ENCODE peak calls at places on chromosomes 13 and 19, in four cellular contexts. V is psoas muscle; H is Peyer's patch; F is CD8-positive, alpha-beta T cell. C is an unnamed sample.

GRCh38 chr13:80048802-80049201 is 292.1 kb downstream of the SPRY2 start:
- DNase-seq in V (peak), H (peak), F (peak), C (peak)

GRCh38 chr13:94433055-94433947 is 46.2 kb downstream of the DCT start:
- DNase-seq in V (peak), H (no peak), F (no peak), C (no peak)

GRCh38 chr19:35911790-35912189 is 3.7 kb upstream of the TYROBP start:
- DNase-seq in V (no peak), H (no peak), F (no peak), C (no peak)

GRCh38 chr13:110950819-110951570 is 36.1 kb upstream of the ANKRD10 start:
- DNase-seq in V (no peak), H (no peak), F (no peak), C (no peak)

GRCh38 chr19:13149628-13150186 is 468 bp downstream of the STX10 start:
- DNase-seq in V (peak), H (peak), F (peak), C (peak)

GRCh38 chr13:99418663-99419140 is 82.6 kb upstream of the TM9SF2 start:
- DNase-seq in V (peak), H (no peak), F (no peak), C (no peak)

GRCh38 chr13:98315466-98315865 is 138.4 kb upstream of the RNF113B start:
- DNase-seq in V (no peak), H (no peak), F (no peak), C (no peak)

GRCh38 chr19:41563847-41564514 is 12.0 kb upstream of the CEACAM21 start:
- DNase-seq in V (no peak), H (no peak), F (peak), C (no peak)

GRCh38 chr13:85261757-85262346 is 537.4 kb downstream of the SLITRK6 start:
- DNase-seq in V (no peak), H (no peak), F (no peak), C (no peak)

GRCh38 chr19:1236566-1236965 is 1.2 kb downstream of the CBARP start:
- DNase-seq in V (no peak), H (no peak), F (no peak), C (no peak)

GRCh38 chr19:18453269-18454024 is 15.5 kb upstream of the ISYNA1 start:
- DNase-seq in V (no peak), H (no peak), F (no peak), C (no peak)
- H3K27ac ChIP-seq in V (no peak), H (no peak), F (no peak), C (no peak)

DNA sequence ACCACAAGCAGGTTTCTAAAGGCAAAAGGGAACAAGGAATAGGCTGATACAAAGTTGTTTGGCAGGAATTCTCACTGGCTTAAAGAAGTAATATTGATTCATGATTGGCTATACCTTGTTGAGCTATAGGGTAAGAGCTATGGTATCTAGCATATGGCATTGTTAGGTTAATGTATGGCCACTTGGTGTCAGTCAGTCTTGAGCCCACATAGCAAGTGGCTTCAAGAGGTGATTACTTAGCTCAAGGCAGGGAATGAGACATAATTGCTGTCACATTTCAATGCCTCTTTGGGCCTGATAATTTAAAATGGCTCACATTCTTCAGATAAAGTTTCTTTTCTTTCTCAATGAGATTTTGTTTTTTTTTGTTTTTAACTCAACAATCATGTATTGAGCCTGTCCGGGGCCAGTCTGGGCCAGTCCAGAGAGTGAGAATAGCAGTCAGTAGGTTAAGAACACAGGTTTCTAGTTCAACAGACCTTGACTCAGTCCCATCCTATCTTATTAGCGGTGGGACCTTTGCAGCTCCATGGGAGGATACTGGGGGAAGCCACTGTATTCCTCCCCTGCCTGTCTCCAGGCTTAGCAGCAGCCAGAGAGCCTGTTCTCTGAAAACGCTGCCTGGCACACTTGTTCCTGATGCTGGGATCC is 45.8 kb upstream of the RCBTB2 start:
- DNase-seq in V (no peak), H (no peak), F (no peak), C (no peak)
- H3K27ac ChIP-seq in V (no peak), H (no peak), F (no peak), C (no peak)

DNA sequence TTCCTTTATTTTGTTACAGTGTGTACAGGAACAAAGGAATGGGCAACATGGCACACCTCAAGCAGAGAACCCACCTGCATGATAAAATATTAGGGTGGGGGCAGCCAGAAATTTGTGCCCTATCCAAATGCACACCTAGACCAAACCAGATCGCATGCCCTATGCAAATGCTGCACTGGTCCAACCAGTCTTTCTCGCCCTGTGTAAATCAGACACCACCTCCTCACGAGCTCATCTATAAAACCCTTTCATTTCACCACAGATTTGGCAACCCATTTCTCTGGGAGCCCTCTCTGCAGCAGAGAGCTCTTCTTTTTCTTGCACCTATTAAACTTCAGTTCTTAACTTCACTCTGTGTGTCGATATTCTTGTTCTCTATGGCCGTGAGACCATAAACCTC is 1559.2 kb downstream of the SLITRK1 start:
- DNase-seq in V (no peak), H (no peak), F (no peak), C (no peak)
- H3K27ac ChIP-seq in V (no peak), H (no peak), F (no peak), C (no peak)

GRCh38 chr13:52926971-52927370 is 78.5 kb upstream of the PCDH8 start:
- DNase-seq in V (no peak), H (no peak), F (no peak), C (no peak)
- H3K27ac ChIP-seq in V (no peak), H (no peak), F (no peak), C (no peak)

GRCh38 chr13:109157275-109157674 is 527.9 kb downstream of the MYO16 start:
- DNase-seq in V (no peak), H (no peak), F (no peak), C (no peak)

GRCh38 chr13:109154546-109154945 is 525.1 kb downstream of the MYO16 start:
- DNase-seq in V (no peak), H (no peak), F (no peak), C (no peak)

GRCh38 chr13:109155301-109155761 is 525.9 kb downstream of the MYO16 start:
- DNase-seq in V (no peak), H (no peak), F (no peak), C (no peak)

GRCh38 chr13:109158383-109158782 is 529.0 kb downstream of the MYO16 start:
- DNase-seq in V (no peak), H (no peak), F (no peak), C (no peak)

DNA sequence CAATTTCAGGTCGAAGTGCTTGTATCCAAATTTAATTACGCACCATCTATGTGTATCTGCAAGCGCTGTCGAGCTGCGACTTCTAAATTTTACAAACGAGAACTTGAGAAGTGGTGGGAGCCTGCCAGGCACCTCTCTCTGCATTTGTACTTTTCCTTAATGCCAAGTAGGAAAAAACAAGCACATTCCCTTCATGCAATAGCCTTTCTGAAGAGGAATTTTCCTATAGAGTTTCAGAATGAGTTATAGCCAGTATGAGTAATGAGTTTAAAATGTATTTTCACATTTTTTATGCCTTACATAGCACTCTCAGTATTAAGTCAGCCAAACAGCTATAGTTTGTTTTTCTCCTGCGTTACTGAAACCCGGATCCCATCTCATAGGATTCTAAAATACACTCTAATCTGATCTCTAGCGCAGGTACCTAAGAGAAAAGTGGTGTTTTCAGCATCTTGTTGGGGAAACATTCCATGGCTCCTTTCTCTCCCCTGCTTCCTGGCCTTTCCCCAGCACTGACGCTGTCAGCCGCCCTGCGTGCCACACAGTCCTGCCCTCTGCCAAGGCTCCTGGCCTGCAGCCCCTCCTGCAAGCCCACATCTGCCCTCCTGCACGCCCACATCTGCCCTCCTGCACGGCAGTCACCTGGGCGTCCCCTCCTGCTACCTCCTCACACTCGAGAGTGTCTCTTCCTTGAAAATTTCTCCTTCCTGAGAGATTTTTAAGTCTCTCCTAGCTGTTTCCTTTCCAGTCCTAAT is 526.9 kb downstream of the MYO16 start:
- DNase-seq in V (no peak), H (no peak), F (no peak), C (peak)
- H3K27ac ChIP-seq in V (no peak), H (no peak), F (no peak), C (peak)

DNA sequence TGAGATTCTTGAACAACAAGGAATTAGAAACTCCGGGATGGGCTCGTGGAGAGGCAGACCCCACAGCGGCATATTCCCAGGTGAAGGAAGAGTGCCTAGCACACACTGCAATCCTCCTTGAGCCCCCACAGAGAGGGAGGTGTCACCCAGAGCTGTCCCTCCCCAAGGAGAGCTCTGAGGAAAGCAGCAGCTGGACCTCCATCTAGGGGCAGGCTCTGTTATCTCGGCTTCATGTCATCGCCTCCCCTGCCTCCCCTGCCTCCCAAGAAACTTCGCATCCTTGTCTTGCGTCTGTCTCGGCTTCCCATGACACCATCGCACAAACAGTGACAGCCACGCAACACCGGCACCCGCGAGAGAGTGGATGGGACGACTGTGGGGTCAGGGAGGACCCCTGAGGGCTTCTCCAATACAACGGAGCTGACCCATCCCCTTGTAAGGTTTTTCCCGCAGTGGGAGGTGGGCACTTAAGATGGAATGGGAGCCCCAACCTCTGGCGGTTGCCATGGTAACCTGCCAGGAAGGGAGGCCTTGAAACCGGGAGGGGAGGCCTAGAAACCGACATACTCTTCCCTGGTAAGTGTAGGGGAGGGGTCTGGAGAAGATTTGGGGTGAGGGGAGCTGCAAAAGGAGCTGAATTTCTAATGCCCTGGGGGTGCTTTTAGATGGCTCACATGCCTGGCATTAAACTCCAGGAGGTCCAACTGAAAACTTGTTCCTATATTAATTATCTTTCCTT is 16.4 kb downstream of the TLE2 start:
- DNase-seq in V (no peak), H (no peak), F (no peak), C (no peak)
- H3K27ac ChIP-seq in V (no peak), H (no peak), F (no peak), C (no peak)

DNA sequence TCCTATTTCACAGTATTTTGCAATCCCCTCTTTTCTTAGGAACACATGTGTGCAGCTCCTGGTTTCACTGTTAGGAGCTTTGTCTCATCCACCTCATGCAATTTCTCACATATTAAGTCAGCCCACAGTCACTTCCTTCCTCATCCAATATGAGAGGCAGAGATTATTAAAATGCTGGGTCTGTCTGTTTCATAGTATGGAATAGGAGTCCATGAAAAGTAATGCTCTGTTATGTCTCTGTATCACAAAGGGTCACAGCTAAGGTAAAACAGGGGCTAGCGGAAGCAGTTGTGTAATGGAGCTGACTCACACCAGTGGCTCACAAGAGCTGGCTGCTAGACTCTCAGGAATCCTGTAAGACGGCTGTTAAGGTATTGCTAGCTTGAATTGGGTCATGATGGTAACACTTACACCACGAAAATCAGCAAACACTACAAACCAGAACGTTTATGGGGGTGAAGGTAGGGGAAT is 216.5 kb downstream of the EFNB2 start:
- DNase-seq in V (no peak), H (no peak), F (no peak), C (no peak)
- H3K27ac ChIP-seq in V (no peak), H (no peak), F (no peak), C (no peak)

DNA sequence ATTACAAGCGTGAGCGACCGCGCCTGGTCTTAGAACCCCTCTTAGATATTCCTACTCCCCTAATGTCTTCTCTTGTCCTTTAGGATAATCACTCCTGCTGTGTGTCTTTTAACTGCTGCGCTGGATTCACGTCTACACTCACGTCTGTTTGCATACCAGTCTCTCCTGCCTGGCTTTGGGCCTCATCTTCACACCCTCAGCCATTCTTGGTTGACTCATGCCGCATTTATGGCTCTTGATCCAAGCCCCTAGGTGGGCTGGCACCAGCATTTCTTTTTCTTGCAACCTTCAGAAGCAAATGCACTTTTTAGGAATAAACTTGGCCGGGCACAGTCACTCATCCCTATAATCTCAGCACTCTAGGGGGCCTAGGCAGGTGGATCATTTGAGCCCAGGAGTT is 22.7 kb downstream of the MYO9B start:
- DNase-seq in V (no peak), H (no peak), F (no peak), C (no peak)
- H3K27ac ChIP-seq in V (no peak), H (no peak), F (no peak), C (no peak)

C was measured in aorta.